ENCODE peak calls at places on chromosomes 13 and 19, in four cellular contexts. Z, W, S and G are unnamed samples.
A peak's percentile ranks its signal among the peaks of the same experiment; 100 is the strongest.

GRCh38 chr19:2081873-2082810 is 14.0 kb downstream of the MOB3A start:
- DNase-seq in Z (no peak), W (no peak), S (no peak), G (no peak)

GRCh38 chr13:107650081-107650701 is 565.1 kb downstream of the LIG4 start:
- DNase-seq in Z (peak; percentile 77), W (no peak), S (peak; percentile 85), G (peak; percentile 64)

GRCh38 chr19:2887391-2887914 is 13.3 kb upstream of the ZNF57 start:
- DNase-seq in Z (peak; percentile 80), W (no peak), S (peak; percentile 66), G (peak; percentile 82)

GRCh38 chr19:16897572-16898056 is 8.8 kb downstream of the F2RL3 start:
- DNase-seq in Z (peak; percentile 51), W (no peak), S (no peak), G (no peak)

GRCh38 chr19:41098762-41099161 is 10.5 kb downstream of the CYP2A13 start:
- DNase-seq in Z (no peak), W (no peak), S (no peak), G (no peak)

GRCh38 chr19:13959962-13960862 is 7.9 kb downstream of the DCAF15 start:
- DNase-seq in Z (peak; percentile 40), W (no peak), S (peak; percentile 30), G (no peak)

GRCh38 chr19:40162104-40162503 is 29.1 kb upstream of the MAP3K10 start:
- DNase-seq in Z (no peak), W (no peak), S (no peak), G (no peak)

GRCh38 chr13:110116072-110116487 is 190.9 kb downstream of the COL4A1 start:
- DNase-seq in Z (peak; percentile 60), W (no peak), S (peak; percentile 86), G (peak; percentile 30)

GRCh38 chr19:39936622-39937021 is 2.2 kb upstream of the FCGBP start:
- DNase-seq in Z (no peak), W (no peak), S (no peak), G (no peak)

GRCh38 chr19:49875801-49876421 is 1.2 kb downstream of the AKT1S1 start:
- DNase-seq in Z (peak; percentile 68), W (no peak), S (peak; percentile 83), G (peak; percentile 61)

GRCh38 chr13:46382224-46382623 is 4.8 kb downstream of the RUBCNL start:
- DNase-seq in Z (no peak), W (no peak), S (no peak), G (no peak)

GRCh38 chr13:113297370-113297871 is 382 bp downstream of the LAMP1 start:
- DNase-seq in Z (peak; percentile 56), W (no peak), S (no peak), G (no peak)

GRCh38 chr13:105928901-105929300 is 606.6 kb downstream of the EFNB2 start:
- DNase-seq in Z (no peak), W (no peak), S (no peak), G (no peak)

GRCh38 chr13:100493418-100493817 is 95.2 kb downstream of the GGACT start:
- DNase-seq in Z (no peak), W (no peak), S (no peak), G (no peak)

GRCh38 chr13:105773887-105774538 is 761.4 kb downstream of the EFNB2 start:
- DNase-seq in Z (no peak), W (no peak), S (peak; percentile 12), G (peak; percentile 40)

GRCh38 chr19:17074628-17075034 is 621 bp downstream of the HAUS8 start:
- DNase-seq in Z (no peak), W (no peak), S (no peak), G (no peak)

GRCh38 chr13:99758465-99759162 is 213.0 kb downstream of the ZIC5 start:
- DNase-seq in Z (no peak), W (no peak), S (no peak), G (no peak)

GRCh38 chr13:74986609-74987008 is 495.4 kb downstream of the TBC1D4 start:
- DNase-seq in Z (no peak), W (no peak), S (no peak), G (no peak)

GRCh38 chr19:51006406-51006805 is 5.0 kb upstream of the KLK8 start:
- DNase-seq in Z (no peak), W (no peak), S (no peak), G (no peak)

GRCh38 chr19:50531171-50531612 is 17.5 kb upstream of the ASPDH start:
- DNase-seq in Z (no peak), W (no peak), S (no peak), G (no peak)

GRCh38 chr19:31354919-31355318 is 5.7 kb upstream of the TSHZ3 start:
- DNase-seq in Z (no peak), W (no peak), S (peak; percentile 28), G (no peak)

GRCh38 chr19:31355330-31356289 is 6.4 kb upstream of the TSHZ3 start:
- DNase-seq in Z (no peak), W (no peak), S (peak; percentile 67), G (no peak)

GRCh38 chr19:31357315-31357673 is 8.1 kb upstream of the TSHZ3 start:
- DNase-seq in Z (no peak), W (no peak), S (no peak), G (no peak)

GRCh38 chr19:31354316-31354715 is 5.1 kb upstream of the TSHZ3 start:
- DNase-seq in Z (no peak), W (no peak), S (no peak), G (no peak)

GRCh38 chr19:31356587-31357314 is 7.5 kb upstream of the TSHZ3 start:
- DNase-seq in Z (no peak), W (no peak), S (peak; percentile 75), G (no peak)
- TF ChIP-seq EZH2 in Z (no peak), W (no peak), S (peak; percentile 81), G (no peak)

GRCh38 chr19:6476155-6476895 is 5.3 kb downstream of the DENND1C start:
- DNase-seq in Z (peak; percentile 76), W (no peak), S (peak; percentile 99), G (peak; percentile 96)

GRCh38 chr19:6473652-6474051 is 7.9 kb downstream of the DENND1C start:
- DNase-seq in Z (no peak), W (no peak), S (no peak), G (no peak)

GRCh38 chr19:6476896-6477431 is 4.6 kb downstream of the DENND1C start:
- DNase-seq in Z (no peak), W (no peak), S (peak; percentile 30), G (no peak)

GRCh38 chr19:6472713-6473112 is 8.6 kb downstream of the CRB3 start:
- DNase-seq in Z (no peak), W (no peak), S (no peak), G (no peak)

DNA sequence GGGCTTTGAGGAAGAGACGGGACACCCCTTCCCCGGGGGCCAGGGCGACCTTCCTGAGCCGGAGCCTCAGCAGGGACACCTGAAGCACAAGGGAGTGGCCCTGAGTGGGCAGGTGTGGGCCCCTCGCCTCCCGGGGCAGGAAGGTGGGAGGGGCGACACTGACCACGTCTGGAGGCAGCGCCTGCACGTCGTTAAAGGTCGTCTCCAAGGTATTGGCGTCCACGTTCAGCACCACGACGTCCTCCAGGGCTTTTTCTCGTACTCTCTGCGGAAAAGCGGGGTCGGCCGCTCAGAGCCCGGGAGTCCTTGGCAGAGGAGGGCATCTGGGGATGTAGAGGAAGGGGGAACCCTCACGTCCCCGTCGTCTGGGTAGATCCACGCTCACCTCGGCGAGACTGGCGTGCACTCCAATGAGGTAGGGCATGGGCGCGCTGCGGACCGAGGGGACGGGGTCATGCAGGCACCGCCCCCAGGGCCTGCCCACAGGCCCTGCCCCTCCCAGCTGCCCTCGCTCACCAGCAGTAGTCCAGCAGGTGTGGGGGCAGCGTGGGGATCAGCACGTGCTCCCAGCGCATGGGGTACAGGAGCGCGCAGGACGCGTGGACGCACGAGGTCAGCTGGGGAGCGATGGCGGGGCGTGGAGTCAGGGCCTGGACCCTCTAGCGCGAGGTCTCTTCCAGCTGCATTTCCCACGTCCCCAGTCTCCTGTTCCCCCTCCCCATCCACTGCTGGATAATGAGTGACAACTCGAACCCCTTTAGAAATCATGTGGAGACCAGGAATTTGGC is 6.1 kb downstream of the DENND1C start:
- DNase-seq in Z (no peak), W (no peak), S (peak; percentile 55), G (no peak)
- TF ChIP-seq EZH2 in Z (no peak), W (no peak), S (no peak), G (no peak)

GRCh38 chr19:918152-918437 is 962 bp downstream of the KISS1R start:
- DNase-seq in Z (no peak), W (no peak), S (no peak), G (no peak)

GRCh38 chr19:920051-920857 is 3.1 kb downstream of the KISS1R start:
- DNase-seq in Z (peak; percentile 55), W (no peak), S (peak; percentile 46), G (peak; percentile 65)

GRCh38 chr19:918481-919156 is 1.5 kb downstream of the KISS1R start:
- DNase-seq in Z (no peak), W (no peak), S (peak; percentile 39), G (peak; percentile 56)

GRCh38 chr19:917323-918151 is at the start of gene KISS1R:
- DNase-seq in Z (peak; percentile 54), W (no peak), S (peak; percentile 93), G (peak; percentile 50)

DNA sequence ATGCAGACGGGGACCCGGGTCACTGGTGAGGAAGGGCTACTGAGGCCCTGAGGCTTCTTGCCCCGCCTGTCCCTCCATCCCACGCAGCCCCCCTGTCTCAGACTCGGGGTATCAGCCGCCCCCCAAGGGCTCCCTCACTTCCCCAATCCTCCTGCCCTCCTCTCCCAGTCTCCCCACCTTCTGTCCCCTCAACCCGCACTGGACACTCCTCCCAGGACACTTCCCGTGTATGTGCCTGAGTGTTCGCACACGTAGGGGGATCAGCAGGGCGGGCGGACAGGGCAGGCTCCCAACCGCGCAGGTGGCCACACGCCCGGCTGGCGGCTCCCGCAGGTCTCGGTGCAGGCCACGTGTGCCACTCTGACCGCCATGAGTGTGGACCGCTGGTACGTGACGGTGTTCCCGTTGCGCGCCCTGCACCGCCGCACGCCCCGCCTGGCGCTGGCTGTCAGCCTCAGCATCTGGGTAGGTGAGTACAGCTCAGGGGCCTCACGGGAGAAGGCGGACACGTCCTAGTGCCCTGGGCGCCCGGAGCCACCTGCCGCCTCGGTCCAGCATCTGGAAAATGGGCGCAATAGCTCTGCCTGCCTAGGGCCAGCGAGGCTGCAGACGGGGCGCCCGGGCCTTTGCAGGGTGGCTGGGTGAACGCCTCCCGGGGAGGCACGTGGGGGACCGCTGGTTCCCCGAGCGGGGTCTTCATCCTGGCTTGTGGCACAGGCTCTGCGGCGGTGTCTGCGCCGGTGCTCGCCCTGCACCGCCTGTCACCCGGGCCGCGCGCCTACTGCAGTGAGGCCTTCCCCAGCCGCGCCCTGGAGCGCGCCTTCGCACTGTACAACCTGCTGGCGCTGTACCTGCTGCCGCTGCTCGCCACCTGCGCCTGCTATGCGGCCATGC is 2.3 kb downstream of the KISS1R start:
- DNase-seq in Z (no peak), W (no peak), S (peak; percentile 57), G (peak; percentile 52)
- TF ChIP-seq EZH2 in Z (peak; percentile 71), W (no peak), S (peak; percentile 98), G (peak; percentile 89)

GRCh38 chr13:24747248-24748151 is 16.5 kb upstream of the RNF17 start:
- DNase-seq in Z (peak; percentile 36), W (no peak), S (peak; percentile 56), G (peak; percentile 14)
- TF ChIP-seq EZH2 in Z (no peak), W (no peak), S (peak; percentile 64), G (peak; percentile 26)